ENCODE peak calls at places on chromosomes 16 and 17, in five cellular contexts. One of them, this sample, is unnamed.

GRCh38 chr16:51592013-51592501 is 441.0 kb upstream of the SALL1 start:
- DNase-seq in C1 segment of cervical spinal cord: no peak
- DNase-seq in stimulated activated CD4-positive, alpha-beta T cell treated with anti-CD3 and anti-CD28 coated beads, TNF-alpha, amount 100 ng/mL, for 4 hours: no peak
- DNase-seq in AG10803: no peak
- DNase-seq in A172: no peak
- DNase-seq in this sample: no peak

GRCh38 chr17:73072254-73072962 is 20.1 kb downstream of the SLC39A11 start:
- DNase-seq in C1 segment of cervical spinal cord: no peak
- DNase-seq in stimulated activated CD4-positive, alpha-beta T cell treated with anti-CD3 and anti-CD28 coated beads, TNF-alpha, amount 100 ng/mL, for 4 hours: no peak
- DNase-seq in AG10803: no peak
- DNase-seq in A172: no peak
- DNase-seq in this sample: no peak

GRCh38 chr17:13561606-13562270 is 40.0 kb downstream of the HS3ST3A1 start:
- DNase-seq in C1 segment of cervical spinal cord: no peak
- DNase-seq in stimulated activated CD4-positive, alpha-beta T cell treated with anti-CD3 and anti-CD28 coated beads, TNF-alpha, amount 100 ng/mL, for 4 hours: no peak
- DNase-seq in AG10803: no peak
- DNase-seq in A172: peak; percentile 90
- DNase-seq in this sample: no peak

GRCh38 chr17:41415833-41416335 is 8.5 kb downstream of the KRT37 start:
- DNase-seq in C1 segment of cervical spinal cord: no peak
- DNase-seq in stimulated activated CD4-positive, alpha-beta T cell treated with anti-CD3 and anti-CD28 coated beads, TNF-alpha, amount 100 ng/mL, for 4 hours: no peak
- DNase-seq in AG10803: peak; percentile 74
- DNase-seq in A172: no peak
- DNase-seq in this sample: no peak

GRCh38 chr17:8572767-8573166 is 57.8 kb downstream of the MYH10 start:
- DNase-seq in C1 segment of cervical spinal cord: no peak
- DNase-seq in stimulated activated CD4-positive, alpha-beta T cell treated with anti-CD3 and anti-CD28 coated beads, TNF-alpha, amount 100 ng/mL, for 4 hours: no peak
- DNase-seq in AG10803: peak; percentile 21
- DNase-seq in A172: no peak
- DNase-seq in this sample: no peak

GRCh38 chr17:76132574-76133338 is 8.3 kb downstream of the FOXJ1 start:
- DNase-seq in C1 segment of cervical spinal cord: no peak
- DNase-seq in stimulated activated CD4-positive, alpha-beta T cell treated with anti-CD3 and anti-CD28 coated beads, TNF-alpha, amount 100 ng/mL, for 4 hours: no peak
- DNase-seq in AG10803: no peak
- DNase-seq in A172: peak; percentile 13
- DNase-seq in this sample: no peak

GRCh38 chr17:37339321-37339720 is 36.5 kb upstream of the C17orf78 start:
- DNase-seq in C1 segment of cervical spinal cord: no peak
- DNase-seq in stimulated activated CD4-positive, alpha-beta T cell treated with anti-CD3 and anti-CD28 coated beads, TNF-alpha, amount 100 ng/mL, for 4 hours: no peak
- DNase-seq in AG10803: no peak
- DNase-seq in A172: no peak
- DNase-seq in this sample: no peak

GRCh38 chr16:11497851-11498289 is 88.8 kb downstream of the LITAF start:
- DNase-seq in C1 segment of cervical spinal cord: no peak
- DNase-seq in stimulated activated CD4-positive, alpha-beta T cell treated with anti-CD3 and anti-CD28 coated beads, TNF-alpha, amount 100 ng/mL, for 4 hours: no peak
- DNase-seq in AG10803: peak; percentile 4
- DNase-seq in A172: peak; percentile 82
- DNase-seq in this sample: no peak

GRCh38 chr16:83968483-83968865 is 430 bp downstream of the NECAB2 start:
- DNase-seq in C1 segment of cervical spinal cord: no peak
- DNase-seq in stimulated activated CD4-positive, alpha-beta T cell treated with anti-CD3 and anti-CD28 coated beads, TNF-alpha, amount 100 ng/mL, for 4 hours: no peak
- DNase-seq in AG10803: no peak
- DNase-seq in A172: no peak
- DNase-seq in this sample: no peak

GRCh38 chr16:29029168-29029994 is 44.5 kb downstream of the LAT start:
- DNase-seq in C1 segment of cervical spinal cord: no peak
- DNase-seq in stimulated activated CD4-positive, alpha-beta T cell treated with anti-CD3 and anti-CD28 coated beads, TNF-alpha, amount 100 ng/mL, for 4 hours: peak; percentile 82
- DNase-seq in AG10803: peak; percentile 82
- DNase-seq in A172: peak; percentile 97
- DNase-seq in this sample: peak; percentile 20

GRCh38 chr16:2210386-2211365 is at the start of gene BRICD5:
- DNase-seq in C1 segment of cervical spinal cord: no peak
- DNase-seq in stimulated activated CD4-positive, alpha-beta T cell treated with anti-CD3 and anti-CD28 coated beads, TNF-alpha, amount 100 ng/mL, for 4 hours: no peak
- DNase-seq in AG10803: no peak
- DNase-seq in A172: no peak
- DNase-seq in this sample: no peak

GRCh38 chr17:40854175-40854814 is 12.7 kb downstream of the KRT12 start:
- DNase-seq in C1 segment of cervical spinal cord: no peak
- DNase-seq in stimulated activated CD4-positive, alpha-beta T cell treated with anti-CD3 and anti-CD28 coated beads, TNF-alpha, amount 100 ng/mL, for 4 hours: no peak
- DNase-seq in AG10803: peak; percentile 89
- DNase-seq in A172: peak; percentile 94
- DNase-seq in this sample: no peak

GRCh38 chr16:50602531-50603205 is 54.5 kb downstream of the NKD1 start:
- DNase-seq in C1 segment of cervical spinal cord: no peak
- DNase-seq in stimulated activated CD4-positive, alpha-beta T cell treated with anti-CD3 and anti-CD28 coated beads, TNF-alpha, amount 100 ng/mL, for 4 hours: no peak
- DNase-seq in AG10803: no peak
- DNase-seq in A172: peak; percentile 26
- DNase-seq in this sample: no peak

GRCh38 chr16:87469186-87469585 is 23.6 kb downstream of the ZCCHC14 start:
- DNase-seq in C1 segment of cervical spinal cord: no peak
- DNase-seq in stimulated activated CD4-positive, alpha-beta T cell treated with anti-CD3 and anti-CD28 coated beads, TNF-alpha, amount 100 ng/mL, for 4 hours: no peak
- DNase-seq in AG10803: no peak
- DNase-seq in A172: no peak
- DNase-seq in this sample: no peak

GRCh38 chr17:21039839-21040575 is 2.8 kb downstream of the USP22 start:
- DNase-seq in C1 segment of cervical spinal cord: no peak
- DNase-seq in stimulated activated CD4-positive, alpha-beta T cell treated with anti-CD3 and anti-CD28 coated beads, TNF-alpha, amount 100 ng/mL, for 4 hours: peak; percentile 9
- DNase-seq in AG10803: peak; percentile 55
- DNase-seq in A172: peak; percentile 61
- DNase-seq in this sample: no peak

GRCh38 chr17:45050680-45051059 is 762 bp downstream of the DCAKD start:
- DNase-seq in C1 segment of cervical spinal cord: no peak
- DNase-seq in stimulated activated CD4-positive, alpha-beta T cell treated with anti-CD3 and anti-CD28 coated beads, TNF-alpha, amount 100 ng/mL, for 4 hours: no peak
- DNase-seq in AG10803: no peak
- DNase-seq in A172: peak; percentile 19
- DNase-seq in this sample: no peak

GRCh38 chr17:78040561-78041400 is 82.3 kb downstream of the TNRC6C start:
- DNase-seq in C1 segment of cervical spinal cord: peak; percentile 69
- DNase-seq in stimulated activated CD4-positive, alpha-beta T cell treated with anti-CD3 and anti-CD28 coated beads, TNF-alpha, amount 100 ng/mL, for 4 hours: no peak
- DNase-seq in AG10803: peak; percentile 61
- DNase-seq in A172: peak; percentile 63
- DNase-seq in this sample: no peak

GRCh38 chr17:67377727-67378443 is 804 bp downstream of the PITPNC1 start:
- DNase-seq in C1 segment of cervical spinal cord: peak; percentile 58
- DNase-seq in stimulated activated CD4-positive, alpha-beta T cell treated with anti-CD3 and anti-CD28 coated beads, TNF-alpha, amount 100 ng/mL, for 4 hours: no peak
- DNase-seq in AG10803: peak; percentile 50
- DNase-seq in A172: no peak
- DNase-seq in this sample: peak; percentile 57